ENCODE peak calls at places on chromosomes 3 and 15, in seven cellular contexts. J is HCT116, W is K562, R is HepG2, N is GM12878, U is H1, G is SK-N-SH. Q is an unnamed sample.

GRCh38 chr3:141367038-141367730 is 1.1 kb upstream of the ZBTB38 start:
- DNase-seq in U (no peak), R (no peak), W (no peak), J (peak; percentile 57), N (no peak), G (no peak), Q (no peak)

GRCh38 chr15:93028632-93029612 is 60.1 kb downstream of the RGMA start:
- DNase-seq in W (no peak), G (no peak), U (no peak), J (no peak), R (no peak), N (no peak), Q (peak; percentile 40)

GRCh38 chr3:116256843-116257485 is 188.3 kb downstream of the LSAMP start:
- DNase-seq in W (no peak), R (no peak), J (no peak), G (no peak), N (no peak), U (no peak), Q (no peak)

GRCh38 chr3:47163023-47163989 is 607 bp downstream of the SETD2 start:
- DNase-seq in W (no peak), G (peak; percentile 80), U (peak; percentile 76), R (peak; percentile 71), J (no peak), N (no peak), Q (peak; percentile 31)

GRCh38 chr3:63684081-63684480 is 31.6 kb downstream of the SNTN start:
- DNase-seq in J (no peak), U (no peak), R (no peak), N (no peak), G (no peak), W (no peak), Q (no peak)

GRCh38 chr15:70410371-70410975 is 312.8 kb upstream of the TLE3 start:
- DNase-seq in U (no peak), J (no peak), G (no peak), W (no peak), N (no peak), R (no peak), Q (no peak)

GRCh38 chr15:67146875-67147381 is 81.5 kb downstream of the SMAD3 start:
- DNase-seq in W (no peak), J (no peak), G (no peak), R (peak; percentile 97), N (no peak), U (no peak), Q (no peak)

GRCh38 chr3:97389883-97390282 is 374.7 kb upstream of the ARL6 start:
- DNase-seq in W (no peak), J (no peak), N (no peak), G (no peak), U (no peak), R (no peak), Q (no peak)

GRCh38 chr3:180383332-180384020 is 218.5 kb upstream of the TTC14 start:
- DNase-seq in R (no peak), N (no peak), U (no peak), G (no peak), W (no peak), J (no peak), Q (no peak)

GRCh38 chr3:65181397-65181871 is 493.6 kb upstream of the ADAMTS9 start:
- DNase-seq in J (no peak), R (no peak), G (no peak), U (no peak), W (no peak), N (no peak), Q (no peak)

GRCh38 chr3:121490161-121490560 is 55.6 kb downstream of the POLQ start:
- DNase-seq in J (no peak), G (no peak), N (no peak), R (no peak), U (no peak), W (no peak), Q (no peak)

GRCh38 chr3:131031660-131032059 is 5.0 kb downstream of the NEK11 start:
- DNase-seq in W (no peak), J (no peak), R (no peak), G (no peak), U (no peak), N (no peak), Q (no peak)

GRCh38 chr15:70469651-70470555 is 293.5 kb downstream of the UACA start:
- DNase-seq in R (no peak), W (no peak), J (no peak), U (no peak), G (no peak), N (no peak), Q (no peak)

GRCh38 chr3:172918165-172918564 is 167.6 kb downstream of the ECT2 start:
- DNase-seq in R (peak; percentile 45), J (no peak), N (no peak), U (no peak), W (no peak), G (no peak), Q (no peak)

GRCh38 chr15:31387101-31387482 is 60.5 kb downstream of the KLF13 start:
- DNase-seq in G (no peak), J (no peak), R (no peak), W (no peak), U (no peak), N (no peak), Q (no peak)

GRCh38 chr15:71443538-71443937 is 328.3 kb downstream of the THSD4 start:
- DNase-seq in G (peak; percentile 42), R (peak; percentile 23), N (no peak), U (peak; percentile 79), J (no peak), W (peak; percentile 53), Q (no peak)

GRCh38 chr3:174413057-174413912 is 445.8 kb upstream of the NAALADL2 start:
- DNase-seq in J (no peak), U (no peak), W (no peak), N (no peak), G (no peak), R (no peak), Q (no peak)

GRCh38 chr15:100703032-100703578 is 100.7 kb downstream of the ASB7 start:
- DNase-seq in N (peak; percentile 84), W (peak; percentile 73), R (no peak), U (no peak), J (no peak), G (no peak), Q (no peak)

GRCh38 chr3:14434541-14435151 is 32.2 kb downstream of the SLC6A6 start:
- DNase-seq in U (no peak), J (no peak), G (no peak), W (no peak), R (no peak), N (no peak), Q (no peak)

GRCh38 chr3:45644467-45645201 is 44.6 kb upstream of the SACM1L start:
- DNase-seq in G (no peak), J (no peak), W (no peak), N (no peak), R (no peak), U (no peak), Q (no peak)

GRCh38 chr3:143831208-143831607 is 17.1 kb downstream of the SLC9A9 start:
- DNase-seq in J (no peak), G (no peak), W (no peak), U (no peak), N (no peak), R (no peak), Q (no peak)

GRCh38 chr3:38229036-38229435 is 36.6 kb upstream of the SLC22A13 start:
- DNase-seq in N (no peak), W (no peak), J (no peak), G (no peak), U (no peak), R (no peak), Q (no peak)

GRCh38 chr3:187725218-187725617 is 20.1 kb downstream of the BCL6 start:
- DNase-seq in U (no peak), J (no peak), W (no peak), R (no peak), G (no peak), N (no peak), Q (no peak)
- TF ChIP-seq JUND in U (no peak), J (no peak), W (no peak), R (no peak), G (no peak), N (no peak), Q (no peak)

DNA sequence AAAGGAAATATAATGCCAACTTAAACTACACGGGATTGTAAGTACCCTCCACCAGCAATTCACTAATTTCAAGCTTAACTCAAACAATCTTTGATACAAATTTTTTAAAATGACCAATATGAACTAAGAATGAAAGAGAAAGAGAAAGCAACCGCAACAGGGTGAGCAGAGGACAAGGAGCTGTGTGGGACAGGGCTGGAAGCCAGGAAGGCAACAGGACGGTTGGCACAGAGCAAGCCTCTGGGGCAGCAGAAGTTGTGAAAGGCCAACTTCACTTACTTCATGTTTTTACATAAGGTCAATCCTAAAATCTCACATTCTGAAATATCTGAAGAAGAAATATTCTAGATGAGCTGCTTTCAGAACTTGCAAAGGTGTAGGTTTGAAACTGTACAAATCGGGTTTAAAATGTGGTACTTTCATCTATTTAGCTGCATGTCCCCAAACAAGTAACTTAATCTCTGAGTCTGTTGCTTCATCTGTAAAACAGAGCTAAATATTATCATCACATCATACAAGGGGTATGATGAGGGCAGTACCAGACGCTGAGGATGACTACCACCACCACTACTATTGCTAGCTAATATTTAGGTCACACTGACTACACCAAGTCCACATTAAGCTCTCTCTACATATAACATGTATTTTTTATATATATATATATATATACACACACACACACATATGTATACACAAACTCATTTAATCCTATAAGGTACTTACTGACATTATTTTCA is 101.7 kb downstream of the IGSF11 start:
- DNase-seq in N (no peak), G (no peak), U (no peak), J (no peak), W (no peak), R (no peak), Q (peak; percentile 20)
- TF ChIP-seq JUND in N (no peak), G (no peak), U (no peak), J (no peak), W (no peak), R (no peak), Q (no peak)

GRCh38 chr3:50336452-50337174 is 4.0 kb downstream of the RASSF1 start:
- DNase-seq in W (peak; percentile 66), R (no peak), N (no peak), G (no peak), U (no peak), J (no peak), Q (no peak)
- TF ChIP-seq JUND in W (no peak), R (no peak), N (no peak), G (no peak), U (no peak), J (no peak), Q (no peak)

GRCh38 chr15:40812721-40813425 is 5.6 kb upstream of the DNAJC17 start:
- DNase-seq in J (no peak), N (no peak), W (no peak), R (no peak), G (no peak), U (no peak), Q (no peak)

GRCh38 chr15:40819048-40819447 is 9.5 kb downstream of the PPP1R14D start:
- DNase-seq in W (peak; percentile 4), J (no peak), U (no peak), R (no peak), N (no peak), G (no peak), Q (no peak)

DNA sequence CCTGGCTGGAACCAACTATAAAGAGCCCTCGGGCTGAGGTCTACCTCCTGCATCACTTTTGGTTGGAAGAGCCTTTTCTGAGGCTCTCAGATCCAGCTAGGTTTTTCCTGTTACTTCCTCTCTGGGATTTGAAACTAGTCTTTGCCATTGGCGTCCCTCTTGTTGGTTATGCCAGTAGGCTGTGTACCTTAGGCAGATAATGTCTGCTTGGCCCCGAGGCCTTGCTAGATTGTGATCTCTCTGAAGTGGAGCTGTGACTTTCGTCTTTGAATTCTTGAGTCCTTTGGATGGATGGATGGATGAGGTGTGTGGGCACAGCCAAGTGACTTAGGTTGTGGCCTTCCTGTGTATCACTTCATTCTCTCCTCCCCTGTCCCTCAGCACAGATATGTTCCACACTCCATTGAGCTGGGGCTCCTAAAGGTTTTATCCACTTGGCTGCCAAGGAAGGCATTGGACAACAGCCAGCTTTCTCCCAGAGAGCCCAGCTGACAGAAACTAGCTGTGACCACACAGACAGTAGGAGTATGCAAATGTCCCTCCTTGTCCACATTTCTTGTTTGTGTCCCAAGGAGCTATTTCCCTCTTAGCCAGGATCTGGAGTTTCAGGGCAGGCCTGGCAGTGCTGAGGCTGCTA is 7.9 kb upstream of the DNAJC17 start:
- DNase-seq in J (no peak), N (no peak), R (no peak), G (no peak), W (no peak), U (no peak), Q (peak; percentile 51)
- TF ChIP-seq JUND in J (no peak), N (no peak), R (no peak), G (no peak), W (no peak), U (no peak), Q (peak; percentile 81)

Q was measured in T47D.